ENCODE peak calls at places on chromosomes 4 and X, in ten cellular contexts. One of them, this sample, is unnamed.

GRCh38 chr4:85430697-85431096 is 44.3 kb upstream of the ARHGAP24 start:
- DNase-seq in sigmoid colon: no peak
- DNase-seq in stimulated activated CD4-positive, alpha-beta T cell treated with anti-CD3 and anti-CD28 coated beads, Interleukin-4, amount 100 ng/mL, for 24 hours: no peak
- DNase-seq in RWPE1: no peak
- DNase-seq in A549: peak
- DNase-seq in substantia nigra: no peak
- DNase-seq in fibroblast of the aortic adventitia: no peak
- DNase-seq in RPMI7951: no peak
- DNase-seq in NCI-H446: no peak
- DNase-seq in neural progenitor cell: no peak
- DNase-seq in this sample: no peak

GRCh38 chr4:55925235-55925634 is 23.5 kb upstream of the CEP135 start:
- DNase-seq in substantia nigra: no peak
- DNase-seq in RWPE1: no peak
- DNase-seq in A549: no peak
- DNase-seq in sigmoid colon: no peak
- DNase-seq in RPMI7951: no peak
- DNase-seq in neural progenitor cell: no peak
- DNase-seq in NCI-H446: no peak
- DNase-seq in stimulated activated CD4-positive, alpha-beta T cell treated with anti-CD3 and anti-CD28 coated beads, Interleukin-4, amount 100 ng/mL, for 24 hours: no peak
- DNase-seq in fibroblast of the aortic adventitia: no peak
- DNase-seq in this sample: no peak

GRCh38 chr4:55517526-55518229 is 29.0 kb downstream of the CLOCK start:
- DNase-seq in sigmoid colon: no peak
- DNase-seq in RWPE1: no peak
- DNase-seq in neural progenitor cell: no peak
- DNase-seq in fibroblast of the aortic adventitia: no peak
- DNase-seq in substantia nigra: no peak
- DNase-seq in stimulated activated CD4-positive, alpha-beta T cell treated with anti-CD3 and anti-CD28 coated beads, Interleukin-4, amount 100 ng/mL, for 24 hours: no peak
- DNase-seq in RPMI7951: no peak
- DNase-seq in A549: no peak
- DNase-seq in NCI-H446: no peak
- DNase-seq in this sample: no peak

GRCh38 chrX:38426785-38427184 is 74.4 kb downstream of the OTC start:
- DNase-seq in A549: no peak
- DNase-seq in RPMI7951: peak
- DNase-seq in RWPE1: peak
- DNase-seq in sigmoid colon: no peak
- DNase-seq in fibroblast of the aortic adventitia: peak
- DNase-seq in neural progenitor cell: no peak
- DNase-seq in substantia nigra: no peak
- DNase-seq in stimulated activated CD4-positive, alpha-beta T cell treated with anti-CD3 and anti-CD28 coated beads, Interleukin-4, amount 100 ng/mL, for 24 hours: no peak
- DNase-seq in NCI-H446: peak
- DNase-seq in this sample: no peak

GRCh38 chrX:2351999-2352995 is 148.5 kb downstream of the DHRSX start:
- DNase-seq in RWPE1: no peak
- DNase-seq in substantia nigra: no peak
- DNase-seq in NCI-H446: no peak
- DNase-seq in sigmoid colon: no peak
- DNase-seq in A549: peak
- DNase-seq in neural progenitor cell: no peak
- DNase-seq in stimulated activated CD4-positive, alpha-beta T cell treated with anti-CD3 and anti-CD28 coated beads, Interleukin-4, amount 100 ng/mL, for 24 hours: no peak
- DNase-seq in fibroblast of the aortic adventitia: peak
- DNase-seq in RPMI7951: peak
- DNase-seq in this sample: no peak

GRCh38 chr4:182843813-182844325 is 73.3 kb downstream of the DCTD start:
- DNase-seq in substantia nigra: no peak
- DNase-seq in neural progenitor cell: no peak
- DNase-seq in RPMI7951: peak
- DNase-seq in A549: no peak
- DNase-seq in stimulated activated CD4-positive, alpha-beta T cell treated with anti-CD3 and anti-CD28 coated beads, Interleukin-4, amount 100 ng/mL, for 24 hours: no peak
- DNase-seq in NCI-H446: no peak
- DNase-seq in fibroblast of the aortic adventitia: no peak
- DNase-seq in RWPE1: peak
- DNase-seq in sigmoid colon: no peak
- DNase-seq in this sample: no peak

GRCh38 chrX:35664838-35665237 is 133.3 kb upstream of the MAGEB16 start:
- DNase-seq in RPMI7951: no peak
- DNase-seq in RWPE1: no peak
- DNase-seq in stimulated activated CD4-positive, alpha-beta T cell treated with anti-CD3 and anti-CD28 coated beads, Interleukin-4, amount 100 ng/mL, for 24 hours: no peak
- DNase-seq in substantia nigra: no peak
- DNase-seq in A549: no peak
- DNase-seq in fibroblast of the aortic adventitia: no peak
- DNase-seq in sigmoid colon: no peak
- DNase-seq in neural progenitor cell: no peak
- DNase-seq in NCI-H446: no peak
- DNase-seq in this sample: no peak

GRCh38 chr4:26815686-26816085 is 45.0 kb upstream of the STIM2 start:
- DNase-seq in stimulated activated CD4-positive, alpha-beta T cell treated with anti-CD3 and anti-CD28 coated beads, Interleukin-4, amount 100 ng/mL, for 24 hours: no peak
- DNase-seq in RWPE1: no peak
- DNase-seq in NCI-H446: no peak
- DNase-seq in neural progenitor cell: peak
- DNase-seq in A549: no peak
- DNase-seq in substantia nigra: no peak
- DNase-seq in fibroblast of the aortic adventitia: no peak
- DNase-seq in RPMI7951: peak
- DNase-seq in sigmoid colon: no peak
- DNase-seq in this sample: no peak

GRCh38 chr4:184328022-184328736 is 110.5 kb upstream of the ENPP6 start:
- DNase-seq in A549: no peak
- DNase-seq in RWPE1: peak
- DNase-seq in stimulated activated CD4-positive, alpha-beta T cell treated with anti-CD3 and anti-CD28 coated beads, Interleukin-4, amount 100 ng/mL, for 24 hours: peak
- DNase-seq in substantia nigra: no peak
- DNase-seq in fibroblast of the aortic adventitia: no peak
- DNase-seq in NCI-H446: no peak
- DNase-seq in RPMI7951: no peak
- DNase-seq in neural progenitor cell: no peak
- DNase-seq in sigmoid colon: no peak
- DNase-seq in this sample: no peak

GRCh38 chrX:147912093-147912801 is 528 bp downstream of the FMR1 start:
- DNase-seq in A549: peak
- DNase-seq in neural progenitor cell: peak
- DNase-seq in RWPE1: peak
- DNase-seq in stimulated activated CD4-positive, alpha-beta T cell treated with anti-CD3 and anti-CD28 coated beads, Interleukin-4, amount 100 ng/mL, for 24 hours: peak
- DNase-seq in sigmoid colon: peak
- DNase-seq in substantia nigra: peak
- DNase-seq in RPMI7951: peak
- DNase-seq in NCI-H446: peak
- DNase-seq in fibroblast of the aortic adventitia: peak
- DNase-seq in this sample: no peak

GRCh38 chr4:163191999-163192398 is 25.3 kb upstream of the NAF1 start:
- DNase-seq in RPMI7951: no peak
- DNase-seq in stimulated activated CD4-positive, alpha-beta T cell treated with anti-CD3 and anti-CD28 coated beads, Interleukin-4, amount 100 ng/mL, for 24 hours: no peak
- DNase-seq in substantia nigra: no peak
- DNase-seq in RWPE1: no peak
- DNase-seq in NCI-H446: no peak
- DNase-seq in sigmoid colon: no peak
- DNase-seq in A549: no peak
- DNase-seq in neural progenitor cell: no peak
- DNase-seq in fibroblast of the aortic adventitia: no peak
- DNase-seq in this sample: no peak

GRCh38 chr4:1297023-1297395 is 7.3 kb downstream of the MAEA start:
- DNase-seq in RPMI7951: no peak
- DNase-seq in fibroblast of the aortic adventitia: no peak
- DNase-seq in NCI-H446: no peak
- DNase-seq in RWPE1: no peak
- DNase-seq in substantia nigra: no peak
- DNase-seq in neural progenitor cell: no peak
- DNase-seq in A549: no peak
- DNase-seq in stimulated activated CD4-positive, alpha-beta T cell treated with anti-CD3 and anti-CD28 coated beads, Interleukin-4, amount 100 ng/mL, for 24 hours: no peak
- DNase-seq in sigmoid colon: no peak
- DNase-seq in this sample: no peak

GRCh38 chrX:154398668-154399526 is 720 bp downstream of the RPL10 start:
- DNase-seq in RPMI7951: peak
- DNase-seq in RWPE1: no peak
- DNase-seq in neural progenitor cell: peak
- DNase-seq in fibroblast of the aortic adventitia: peak
- DNase-seq in NCI-H446: peak
- DNase-seq in A549: no peak
- DNase-seq in stimulated activated CD4-positive, alpha-beta T cell treated with anti-CD3 and anti-CD28 coated beads, Interleukin-4, amount 100 ng/mL, for 24 hours: peak
- DNase-seq in substantia nigra: peak
- DNase-seq in sigmoid colon: peak
- DNase-seq in this sample: peak

GRCh38 chr4:140816806-140817205 is 60.6 kb upstream of the TBC1D9 start:
- DNase-seq in NCI-H446: no peak
- DNase-seq in substantia nigra: no peak
- DNase-seq in A549: no peak
- DNase-seq in RWPE1: no peak
- DNase-seq in fibroblast of the aortic adventitia: no peak
- DNase-seq in stimulated activated CD4-positive, alpha-beta T cell treated with anti-CD3 and anti-CD28 coated beads, Interleukin-4, amount 100 ng/mL, for 24 hours: no peak
- DNase-seq in sigmoid colon: no peak
- DNase-seq in RPMI7951: no peak
- DNase-seq in neural progenitor cell: no peak
- DNase-seq in this sample: no peak

GRCh38 chr4:41448935-41449334 is 89.0 kb upstream of the LIMCH1 start:
- DNase-seq in neural progenitor cell: no peak
- DNase-seq in sigmoid colon: peak
- DNase-seq in fibroblast of the aortic adventitia: peak
- DNase-seq in substantia nigra: no peak
- DNase-seq in NCI-H446: no peak
- DNase-seq in stimulated activated CD4-positive, alpha-beta T cell treated with anti-CD3 and anti-CD28 coated beads, Interleukin-4, amount 100 ng/mL, for 24 hours: no peak
- DNase-seq in A549: no peak
- DNase-seq in RWPE1: peak
- DNase-seq in RPMI7951: peak
- DNase-seq in this sample: no peak

GRCh38 chrX:46545111-46546005 is at the start of gene ZNF674:
- DNase-seq in A549: peak
- DNase-seq in RPMI7951: peak
- DNase-seq in RWPE1: peak
- DNase-seq in fibroblast of the aortic adventitia: peak
- DNase-seq in stimulated activated CD4-positive, alpha-beta T cell treated with anti-CD3 and anti-CD28 coated beads, Interleukin-4, amount 100 ng/mL, for 24 hours: peak
- DNase-seq in sigmoid colon: peak
- DNase-seq in NCI-H446: peak
- DNase-seq in substantia nigra: peak
- DNase-seq in neural progenitor cell: peak
- DNase-seq in this sample: peak

GRCh38 chr4:126735294-126736132 is 897.2 kb upstream of the INTU start:
- DNase-seq in stimulated activated CD4-positive, alpha-beta T cell treated with anti-CD3 and anti-CD28 coated beads, Interleukin-4, amount 100 ng/mL, for 24 hours: no peak
- DNase-seq in sigmoid colon: no peak
- DNase-seq in neural progenitor cell: no peak
- DNase-seq in NCI-H446: no peak
- DNase-seq in RWPE1: no peak
- DNase-seq in RPMI7951: no peak
- DNase-seq in substantia nigra: no peak
- DNase-seq in fibroblast of the aortic adventitia: no peak
- DNase-seq in A549: no peak
- DNase-seq in this sample: no peak

GRCh38 chrX:132025085-132025484 is 2.0 kb downstream of the STK26 start:
- DNase-seq in substantia nigra: no peak
- DNase-seq in fibroblast of the aortic adventitia: no peak
- DNase-seq in RPMI7951: no peak
- DNase-seq in A549: no peak
- DNase-seq in stimulated activated CD4-positive, alpha-beta T cell treated with anti-CD3 and anti-CD28 coated beads, Interleukin-4, amount 100 ng/mL, for 24 hours: no peak
- DNase-seq in RWPE1: no peak
- DNase-seq in NCI-H446: no peak
- DNase-seq in sigmoid colon: no peak
- DNase-seq in neural progenitor cell: peak
- DNase-seq in this sample: no peak

GRCh38 chr4:25524616-25525146 is 131.0 kb upstream of the SLC34A2 start:
- DNase-seq in A549: no peak
- DNase-seq in RPMI7951: peak
- DNase-seq in NCI-H446: no peak
- DNase-seq in fibroblast of the aortic adventitia: no peak
- DNase-seq in substantia nigra: no peak
- DNase-seq in neural progenitor cell: peak
- DNase-seq in sigmoid colon: no peak
- DNase-seq in RWPE1: no peak
- DNase-seq in stimulated activated CD4-positive, alpha-beta T cell treated with anti-CD3 and anti-CD28 coated beads, Interleukin-4, amount 100 ng/mL, for 24 hours: no peak
- DNase-seq in this sample: no peak

GRCh38 chr4:4869731-4870483 is 10.4 kb downstream of the MSX1 start:
- DNase-seq in stimulated activated CD4-positive, alpha-beta T cell treated with anti-CD3 and anti-CD28 coated beads, Interleukin-4, amount 100 ng/mL, for 24 hours: no peak
- DNase-seq in A549: no peak
- DNase-seq in substantia nigra: no peak
- DNase-seq in NCI-H446: no peak
- DNase-seq in fibroblast of the aortic adventitia: no peak
- DNase-seq in RWPE1: no peak
- DNase-seq in RPMI7951: no peak
- DNase-seq in neural progenitor cell: peak
- DNase-seq in sigmoid colon: no peak
- DNase-seq in this sample: no peak

GRCh38 chr4:150853882-150854281 is 161.2 kb downstream of the LRBA start:
- DNase-seq in fibroblast of the aortic adventitia: no peak
- DNase-seq in neural progenitor cell: no peak
- DNase-seq in substantia nigra: no peak
- DNase-seq in A549: no peak
- DNase-seq in RPMI7951: no peak
- DNase-seq in stimulated activated CD4-positive, alpha-beta T cell treated with anti-CD3 and anti-CD28 coated beads, Interleukin-4, amount 100 ng/mL, for 24 hours: no peak
- DNase-seq in RWPE1: no peak
- DNase-seq in NCI-H446: no peak
- DNase-seq in sigmoid colon: no peak
- DNase-seq in this sample: no peak

GRCh38 chr4:184287697-184288255 is 70.1 kb upstream of the ENPP6 start:
- DNase-seq in fibroblast of the aortic adventitia: peak
- DNase-seq in NCI-H446: no peak
- DNase-seq in stimulated activated CD4-positive, alpha-beta T cell treated with anti-CD3 and anti-CD28 coated beads, Interleukin-4, amount 100 ng/mL, for 24 hours: no peak
- DNase-seq in sigmoid colon: no peak
- DNase-seq in neural progenitor cell: peak
- DNase-seq in substantia nigra: no peak
- DNase-seq in A549: no peak
- DNase-seq in RPMI7951: peak
- DNase-seq in RWPE1: peak
- DNase-seq in this sample: no peak

This sample was measured in CD8-positive, alpha-beta memory T cell.